ENCODE peak calls at places on chromosomes 11 and 22, in five cellular contexts. E is astrocyte of the spinal cord, B is right cardiac atrium, U is adipocyte, G is A549. L is an unnamed sample.
A peak's percentile ranks its signal among the peaks of the same experiment; 100 is the strongest.

GRCh38 chr11:13102865-13103539 is 93.9 kb downstream of the RASSF10 start:
- DNase-seq in E (no peak), B (no peak), U (no peak), G (no peak), L (no peak)

GRCh38 chr22:36151006-36151595 is 9.5 kb downstream of the APOL3 start:
- DNase-seq in E (no peak), B (no peak), U (peak; percentile 84), G (no peak), L (no peak)

GRCh38 chr22:49638788-49639187 is 188.9 kb downstream of the BRD1 start:
- DNase-seq in E (peak; percentile 12), B (peak; percentile 36), U (no peak), G (no peak), L (no peak)

GRCh38 chr11:20599424-20600346 is at the start of gene SLC6A5:
- DNase-seq in E (peak; percentile 33), B (peak; percentile 78), U (peak; percentile 52), G (peak; percentile 24), L (peak; percentile 1)

GRCh38 chr22:42357634-42358296 is 74.4 kb downstream of the NFAM1 start:
- DNase-seq in E (no peak), B (no peak), U (no peak), G (no peak), L (no peak)

GRCh38 chr11:83671295-83671694 is 385.1 kb upstream of the CCDC90B start:
- DNase-seq in E (no peak), B (no peak), U (no peak), G (no peak), L (no peak)

GRCh38 chr22:50687829-50688228 is 15.2 kb downstream of the SHANK3 start:
- DNase-seq in E (no peak), B (no peak), U (no peak), G (no peak), L (no peak)

GRCh38 chr11:2137202-2138071 is 1.8 kb downstream of the IGF2 start:
- DNase-seq in E (peak; percentile 83), B (peak; percentile 84), U (peak; percentile 97), G (peak; percentile 91), L (peak; percentile 32)

GRCh38 chr11:71563401-71563800 is 2.0 kb upstream of the KRTAP5-10 start:
- DNase-seq in E (peak; percentile 7), B (no peak), U (peak; percentile 49), G (peak; percentile 67), L (peak; percentile 14)

GRCh38 chr22:24427500-24428164 is at the start of gene ADORA2A:
- DNase-seq in E (no peak), B (peak; percentile 71), U (no peak), G (no peak), L (no peak)

GRCh38 chr11:123678246-123678645 is 23.8 kb upstream of the SCN3B start:
- DNase-seq in E (no peak), B (no peak), U (no peak), G (no peak), L (no peak)

GRCh38 chr22:19705181-19705934 is 8.9 kb upstream of the SEPTIN5 start:
- DNase-seq in E (no peak), B (no peak), U (no peak), G (no peak), L (no peak)

GRCh38 chr11:324131-324530 is 3.5 kb upstream of the IFITM3 start:
- DNase-seq in E (no peak), B (peak; percentile 49), U (no peak), G (no peak), L (no peak)

GRCh38 chr11:117836077-117836960 is 11.8 kb upstream of the FXYD2 start:
- DNase-seq in E (no peak), B (peak; percentile 45), U (no peak), G (no peak), L (no peak)

GRCh38 chr11:33375688-33376311 is 118.6 kb downstream of the HIPK3 start:
- DNase-seq in E (peak; percentile 35), B (no peak), U (peak; percentile 67), G (peak; percentile 19), L (no peak)
- H3K4me3 ChIP-seq in E (peak within 1 kb of the TSS; percentile 64), B (peak within 1 kb of the TSS; percentile 65), U (peak within 1 kb of the TSS; percentile 86), G (peak within 1 kb of the TSS; percentile 68), L (peak within 1 kb of the TSS; percentile 69)

GRCh38 chr22:46288846-46289243 is 7.8 kb upstream of the GTSE1 start:
- DNase-seq in E (no peak), B (no peak), U (no peak), G (no peak), L (no peak)
- H3K4me3 ChIP-seq in E (no peak overlapping the region), B (no peak overlapping the region), U (no peak overlapping the region), G (no peak overlapping the region), L (no peak overlapping the region)

GRCh38 chr11:72641900-72642814 is 32.1 kb downstream of the PDE2A start:
- DNase-seq in E (no peak), B (peak; percentile 83), U (peak; percentile 60), G (peak; percentile 69), L (no peak)

GRCh38 chr11:72641522-72641899 is 32.7 kb downstream of the PDE2A start:
- DNase-seq in E (no peak), B (no peak), U (no peak), G (no peak), L (no peak)

GRCh38 chr11:72637926-72638325 is 36.3 kb downstream of the PDE2A start:
- DNase-seq in E (no peak), B (peak; percentile 29), U (no peak), G (no peak), L (no peak)

GRCh38 chr11:72637198-72637597 is 37.0 kb downstream of the PDE2A start:
- DNase-seq in E (no peak), B (peak; percentile 3), U (no peak), G (no peak), L (no peak)

GRCh38 chr11:72639475-72640375 is 34.5 kb downstream of the PDE2A start:
- DNase-seq in E (no peak), B (peak; percentile 69), U (no peak), G (no peak), L (no peak)
- H3K4me3 ChIP-seq in E (no peak overlapping the region), B (peak overlapping the region; percentile 64), U (no peak overlapping the region), G (no peak overlapping the region), L (no peak overlapping the region)

GRCh38 chr11:122157540-122158173 is 41.6 kb upstream of the BLID start:
- DNase-seq in E (no peak), B (no peak), U (no peak), G (no peak), L (no peak)

GRCh38 chr11:122155001-122155400 is 39.0 kb upstream of the BLID start:
- DNase-seq in E (no peak), B (no peak), U (no peak), G (no peak), L (no peak)

GRCh38 chr11:122155765-122156527 is 39.9 kb upstream of the BLID start:
- DNase-seq in E (no peak), B (no peak), U (no peak), G (no peak), L (no peak)

GRCh38 chr11:122153746-122154145 is 37.7 kb upstream of the BLID start:
- DNase-seq in E (no peak), B (no peak), U (no peak), G (no peak), L (no peak)

GRCh38 chr11:122154227-122154626 is 38.2 kb upstream of the BLID start:
- DNase-seq in E (no peak), B (no peak), U (no peak), G (no peak), L (no peak)
- H3K4me3 ChIP-seq in E (no peak overlapping the region), B (no peak overlapping the region), U (peak overlapping the region; percentile 77), G (peak overlapping the region; percentile 47), L (no peak overlapping the region)

GRCh38 chr11:61297741-61298140 is 2.6 kb upstream of the VWCE start:
- DNase-seq in E (peak; percentile 97), B (peak; percentile 75), U (peak; percentile 86), G (no peak), L (peak; percentile 98)
- H3K4me3 ChIP-seq in E (no peak overlapping the region), B (no peak overlapping the region), U (no peak overlapping the region), G (no peak overlapping the region), L (no peak overlapping the region)

GRCh38 chr11:84714316-84714780 is 912.8 kb downstream of the DLG2 start:
- DNase-seq in E (peak; percentile 34), B (peak; percentile 71), U (peak; percentile 34), G (peak; percentile 18), L (no peak)

GRCh38 chr11:84720706-84721402 is 906.3 kb downstream of the DLG2 start:
- DNase-seq in E (peak; percentile 6), B (peak; percentile 76), U (peak; percentile 33), G (no peak), L (no peak)

GRCh38 chr11:84721561-84721961 is 905.6 kb downstream of the DLG2 start:
- DNase-seq in E (no peak), B (no peak), U (no peak), G (no peak), L (no peak)

GRCh38 chr11:84722583-84723108 is 904.5 kb downstream of the DLG2 start:
- DNase-seq in E (no peak), B (no peak), U (no peak), G (no peak), L (no peak)

GRCh38 chr11:84719935-84720577 is 907.1 kb downstream of the DLG2 start:
- DNase-seq in E (no peak), B (peak; percentile 47), U (no peak), G (no peak), L (no peak)
- H3K4me3 ChIP-seq in E (peak overlapping the region; percentile 37), B (peak overlapping the region; percentile 70), U (peak overlapping the region; percentile 83), G (peak overlapping the region; percentile 26), L (peak overlapping the region; percentile 39)

GRCh38 chr11:128476729-128477128 is 110.6 kb downstream of the ETS1 start:
- DNase-seq in E (no peak), B (no peak), U (no peak), G (no peak), L (no peak)

GRCh38 chr11:128476031-128476430 is 111.3 kb downstream of the ETS1 start:
- DNase-seq in E (no peak), B (no peak), U (no peak), G (no peak), L (no peak)

GRCh38 chr11:128472128-128473110 is 114.9 kb downstream of the ETS1 start:
- DNase-seq in E (peak; percentile 69), B (no peak), U (no peak), G (no peak), L (no peak)

GRCh38 chr11:128473631-128474030 is 113.7 kb downstream of the ETS1 start:
- DNase-seq in E (no peak), B (no peak), U (no peak), G (no peak), L (no peak)

DNA sequence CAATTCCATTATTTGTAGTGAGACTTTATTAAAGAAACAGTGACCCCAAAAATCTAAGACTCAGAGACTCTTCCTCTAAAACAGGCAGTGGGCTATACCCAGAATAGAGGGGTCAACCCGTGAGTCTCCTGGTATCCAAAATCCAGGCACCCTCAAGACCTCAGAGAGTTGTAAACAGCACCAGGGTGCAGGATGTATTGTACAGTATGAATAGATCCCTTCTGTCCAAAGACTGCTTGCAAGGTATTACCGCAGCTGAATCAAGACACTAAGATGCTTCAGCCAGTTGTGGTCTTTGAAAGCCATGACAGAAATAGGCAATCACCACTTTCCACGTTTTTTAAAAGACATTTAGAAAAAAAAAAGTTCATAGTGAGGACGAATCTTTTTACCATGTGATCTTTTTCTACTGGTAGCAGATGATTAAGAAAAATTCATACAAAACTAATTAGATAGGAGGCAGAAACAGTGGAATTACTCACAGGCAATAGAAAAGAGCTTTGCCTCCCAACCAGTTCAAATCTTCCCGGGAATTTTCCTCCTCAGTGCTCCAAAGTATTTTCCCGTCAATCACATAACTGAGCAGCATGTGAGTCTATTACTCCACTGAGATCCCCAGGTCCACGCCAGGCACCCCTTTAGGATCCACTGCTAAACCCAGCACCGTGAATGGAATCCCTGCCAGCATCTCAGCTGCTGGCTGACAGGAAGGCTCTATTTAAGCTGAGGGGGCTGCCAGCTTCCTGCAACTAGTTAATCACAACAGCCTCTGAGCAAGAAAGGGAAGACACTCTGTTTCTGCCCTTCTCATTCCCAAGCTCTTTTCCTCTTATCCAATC is 113.1 kb downstream of the ETS1 start:
- DNase-seq in E (no peak), B (no peak), U (no peak), G (no peak), L (no peak)
- H3K4me3 ChIP-seq in E (no peak overlapping the region), B (no peak overlapping the region), U (no peak overlapping the region), G (no peak overlapping the region), L (no peak overlapping the region)

GRCh38 chr22:17368727-17369552 is at the start of gene CECR2:
- DNase-seq in E (peak; percentile 20), B (peak; percentile 82), U (peak; percentile 1), G (no peak), L (no peak)
- H3K4me3 ChIP-seq in E (peak within 1 kb of the TSS; percentile 33), B (peak within 1 kb of the TSS; percentile 80), U (peak within 1 kb of the TSS; percentile 33), G (peak within 1 kb of the TSS; percentile 51), L (peak within 1 kb of the TSS; percentile 45)